ENCODE peak calls at places on chromosomes 16 and 17, in five cellular contexts. L, D, R, C and G are unnamed samples.
A peak's percentile ranks its signal among the peaks of the same experiment; 100 is the strongest.

GRCh38 chr16:10765772-10766171 is 22.1 kb downstream of the NUBP1 start:
- DNase-seq in D (no peak), C (peak; percentile 90), R (no peak), L (no peak), G (no peak)

GRCh38 chr17:75159196-75160031 is 5.1 kb upstream of the JPT1 start:
- DNase-seq in C (no peak), L (no peak), D (no peak), R (no peak), G (no peak)

GRCh38 chr17:72273301-72274056 is 152.7 kb downstream of the SOX9 start:
- DNase-seq in L (no peak), R (no peak), D (no peak), C (no peak), G (no peak)

GRCh38 chr17:32015245-32016013 is 8.2 kb downstream of the LRRC37B start:
- DNase-seq in L (peak; percentile 71), D (no peak), R (no peak), C (no peak), G (peak; percentile 88)

GRCh38 chr17:80362428-80363119 is 52.4 kb upstream of the ENDOV start:
- DNase-seq in D (no peak), R (no peak), L (no peak), C (no peak), G (no peak)

GRCh38 chr17:48457080-48457836 is 27.2 kb upstream of the SKAP1 start:
- DNase-seq in D (peak; percentile 17), C (peak; percentile 62), R (peak; percentile 81), L (peak; percentile 17), G (peak; percentile 81)

GRCh38 chr16:21263640-21264211 is 14.4 kb downstream of the CRYM start:
- DNase-seq in R (no peak), D (peak; percentile 18), C (no peak), L (peak; percentile 64), G (no peak)

GRCh38 chr17:19486351-19487008 is 47.2 kb upstream of the SLC47A1 start:
- DNase-seq in D (no peak), R (no peak), C (no peak), L (no peak), G (no peak)

GRCh38 chr17:20852541-20853370 is 190.1 kb downstream of the USP22 start:
- DNase-seq in R (no peak), C (no peak), L (peak; percentile 1), D (no peak), G (no peak)

GRCh38 chr16:794091-794842 is 5.8 kb downstream of the CHTF18 start:
- DNase-seq in L (no peak), R (no peak), C (no peak), D (no peak), G (no peak)